ENCODE peak calls at places on chromosomes 11 and 22, in four cellular contexts. C is CD8-positive, alpha-beta memory T cell; H is HS-5; T is hypothalamus. Z is an unnamed sample.

GRCh38 chr11:113473983-113474361 is 1.2 kb downstream of the DRD2 start:
- DNase-seq in C (no peak), T (no peak), H (no peak), Z (no peak)

GRCh38 chr11:131392528-131393255 is 22.3 kb downstream of the NTM start:
- DNase-seq in H (no peak), T (no peak), C (no peak), Z (no peak)

GRCh38 chr22:28949788-28950187 is 66.4 kb downstream of the ZNRF3 start:
- DNase-seq in T (no peak), H (no peak), C (no peak), Z (no peak)

GRCh38 chr11:93085097-93085496 is 112.7 kb downstream of the SLC36A4 start:
- DNase-seq in T (no peak), C (no peak), H (peak), Z (no peak)

GRCh38 chr11:12008790-12009616 is 577 bp upstream of the DKK3 start:
- DNase-seq in C (no peak), T (peak), H (no peak), Z (no peak)

GRCh38 chr22:17930455-17931313 is 93.7 kb downstream of the MICAL3 start:
- DNase-seq in T (no peak), C (no peak), H (no peak), Z (no peak)

GRCh38 chr22:31081963-31082605 is 966 bp downstream of the SMTN start:
- DNase-seq in T (no peak), C (no peak), H (peak), Z (no peak)

GRCh38 chr11:69099193-69099592 is 50.5 kb downstream of the TPCN2 start:
- DNase-seq in T (no peak), H (no peak), C (no peak), Z (no peak)

GRCh38 chr11:66313321-66314185 is 3.3 kb downstream of the CD248 start:
- DNase-seq in H (no peak), T (no peak), C (no peak), Z (no peak)

GRCh38 chr11:86919557-86920210 is 35.5 kb downstream of the FZD4 start:
- DNase-seq in H (no peak), T (no peak), C (no peak), Z (no peak)

GRCh38 chr11:30521297-30522071 is 64.7 kb downstream of the MPPED2 start:
- DNase-seq in C (no peak), H (no peak), T (no peak), Z (no peak)

GRCh38 chr22:23754220-23754919 is at the start of gene VPREB3:
- DNase-seq in H (no peak), C (no peak), T (no peak), Z (no peak)

GRCh38 chr11:125063429-125064043 is 431 bp downstream of the SLC37A2 start:
- DNase-seq in C (peak), H (no peak), T (no peak), Z (no peak)

GRCh38 chr11:26621147-26621546 is 49.1 kb upstream of the MUC15 start:
- DNase-seq in T (no peak), H (peak), C (no peak), Z (no peak)

GRCh38 chr11:26017322-26017860 is 314.5 kb upstream of the ANO3 start:
- DNase-seq in H (no peak), C (no peak), T (no peak), Z (no peak)

GRCh38 chr11:116613201-116613910 is 159.4 kb downstream of the BUD13 start:
- DNase-seq in H (no peak), C (no peak), T (no peak), Z (no peak)

GRCh38 chr11:1751999-1752906 is 1.9 kb upstream of the IFITM10 start:
- DNase-seq in T (no peak), H (no peak), C (no peak), Z (no peak)

Z was measured in right lobe of liver.